ENCODE peak calls at places on chromosome 5, in five cellular contexts. One of them, this sample, is unnamed.

GRCh38 chr5:127450046-127450445 is 67.4 kb upstream of the PRRC1 start:
- DNase-seq in GM23338: no peak
- DNase-seq in A549: no peak
- DNase-seq in heart left ventricle: no peak
- DNase-seq in AG04450: no peak
- DNase-seq in this sample: no peak

GRCh38 chr5:107457138-107457537 is 213.6 kb downstream of the EFNA5 start:
- DNase-seq in GM23338: no peak
- DNase-seq in A549: no peak
- DNase-seq in AG04450: no peak
- DNase-seq in heart left ventricle: no peak
- DNase-seq in this sample: no peak

GRCh38 chr5:172163346-172163745 is 24.7 kb downstream of the STK10 start:
- DNase-seq in GM23338: no peak
- DNase-seq in A549: no peak
- DNase-seq in AG04450: no peak
- DNase-seq in heart left ventricle: no peak
- DNase-seq in this sample: no peak

GRCh38 chr5:148687427-148687826 is 33.1 kb upstream of the HTR4 start:
- DNase-seq in AG04450: no peak
- DNase-seq in GM23338: peak
- DNase-seq in A549: peak
- DNase-seq in heart left ventricle: no peak
- DNase-seq in this sample: peak

GRCh38 chr5:76547242-76547890 is 75.8 kb downstream of the F2RL2 start:
- DNase-seq in heart left ventricle: no peak
- DNase-seq in AG04450: no peak
- DNase-seq in A549: no peak
- DNase-seq in GM23338: no peak
- DNase-seq in this sample: peak

GRCh38 chr5:177592010-177592834 is at the start of gene TMED9:
- DNase-seq in AG04450: peak
- DNase-seq in GM23338: peak
- DNase-seq in A549: peak
- DNase-seq in heart left ventricle: peak
- DNase-seq in this sample: no peak

GRCh38 chr5:60101561-60101960 is 208.0 kb upstream of the PDE4D start:
- DNase-seq in A549: no peak
- DNase-seq in heart left ventricle: no peak
- DNase-seq in AG04450: no peak
- DNase-seq in GM23338: no peak
- DNase-seq in this sample: no peak

GRCh38 chr5:141547921-141548320 is 59.0 kb downstream of the PCDHGC5 start:
- DNase-seq in heart left ventricle: no peak
- DNase-seq in A549: no peak
- DNase-seq in GM23338: no peak
- DNase-seq in AG04450: no peak
- DNase-seq in this sample: no peak

GRCh38 chr5:172437445-172438303 is 16.7 kb downstream of the SH3PXD2B start:
- DNase-seq in A549: peak
- DNase-seq in GM23338: no peak
- DNase-seq in heart left ventricle: peak
- DNase-seq in AG04450: no peak
- DNase-seq in this sample: no peak

DNA sequence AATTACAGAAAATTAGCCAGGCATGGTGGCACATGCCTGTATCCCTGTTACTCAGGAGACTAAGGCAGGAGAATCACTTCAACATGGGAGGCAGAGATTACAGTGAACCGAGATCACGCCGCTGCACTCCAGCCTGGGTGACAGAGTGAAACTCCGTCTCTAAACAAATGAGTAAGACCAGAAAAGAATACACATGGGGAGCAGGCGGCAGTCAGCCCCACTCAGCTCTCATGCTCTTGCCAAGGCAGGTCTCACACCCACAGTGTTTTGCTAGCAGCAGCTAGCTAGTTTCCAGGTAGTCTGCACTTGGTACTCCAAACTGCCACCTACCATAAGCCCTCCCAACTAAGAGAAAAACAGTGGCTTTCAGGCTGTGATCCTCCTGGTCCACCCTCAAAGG is 722.3 kb upstream of the CTNND2 start:
- DNase-seq in heart left ventricle: no peak
- DNase-seq in AG04450: no peak
- DNase-seq in A549: no peak
- DNase-seq in GM23338: no peak
- DNase-seq in this sample: no peak
- H3K4me3 ChIP-seq in heart left ventricle: no peak
- H3K4me3 ChIP-seq in AG04450: no peak
- H3K4me3 ChIP-seq in A549: no peak
- H3K4me3 ChIP-seq in GM23338: peak
- H3K4me3 ChIP-seq in this sample: no peak

GRCh38 chr5:140346348-140347221 is at the start of gene HBEGF:
- DNase-seq in GM23338: peak
- DNase-seq in A549: peak
- DNase-seq in AG04450: no peak
- DNase-seq in heart left ventricle: peak
- DNase-seq in this sample: no peak
- TF ChIP-seq CTCF in GM23338: peak
- TF ChIP-seq CTCF in A549: no peak
- TF ChIP-seq CTCF in AG04450: peak
- TF ChIP-seq CTCF in heart left ventricle: peak
- TF ChIP-seq CTCF in this sample: peak

DNA sequence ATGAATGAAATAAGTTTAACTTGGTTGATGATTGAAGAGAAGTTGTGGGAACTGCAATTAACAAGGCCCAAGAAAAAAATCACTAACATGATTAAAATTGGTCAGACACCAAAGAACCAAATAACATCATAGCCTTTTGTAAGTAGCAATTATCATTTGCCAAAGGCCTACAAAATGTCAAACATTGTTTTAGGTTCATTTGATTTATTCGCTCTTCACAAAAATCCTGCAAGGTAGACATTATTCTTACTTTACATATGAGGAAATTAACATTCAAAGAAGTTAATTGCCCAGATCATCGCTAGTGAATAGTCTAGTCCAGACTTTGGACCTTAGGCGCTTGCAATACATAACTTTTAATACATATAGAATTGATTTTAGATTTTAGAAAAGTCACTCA is 2.6 kb downstream of the POLK start:
- DNase-seq in A549: no peak
- DNase-seq in heart left ventricle: no peak
- DNase-seq in GM23338: no peak
- DNase-seq in AG04450: no peak
- DNase-seq in this sample: no peak
- H3K4me3 ChIP-seq in A549: no peak
- H3K4me3 ChIP-seq in heart left ventricle: no peak
- H3K4me3 ChIP-seq in GM23338: no peak
- H3K4me3 ChIP-seq in AG04450: no peak
- H3K4me3 ChIP-seq in this sample: peak

GRCh38 chr5:153907170-153907775 is 131.4 kb downstream of the FAM114A2 start:
- DNase-seq in A549: no peak
- DNase-seq in GM23338: no peak
- DNase-seq in heart left ventricle: no peak
- DNase-seq in AG04450: no peak
- DNase-seq in this sample: no peak

GRCh38 chr5:153902026-153902425 is 136.7 kb downstream of the FAM114A2 start:
- DNase-seq in heart left ventricle: no peak
- DNase-seq in A549: no peak
- DNase-seq in AG04450: no peak
- DNase-seq in GM23338: no peak
- DNase-seq in this sample: no peak

GRCh38 chr5:153901449-153901848 is 137.3 kb downstream of the FAM114A2 start:
- DNase-seq in A549: no peak
- DNase-seq in AG04450: no peak
- DNase-seq in heart left ventricle: no peak
- DNase-seq in GM23338: no peak
- DNase-seq in this sample: no peak

GRCh38 chr5:153903321-153903720 is 135.4 kb downstream of the FAM114A2 start:
- DNase-seq in heart left ventricle: no peak
- DNase-seq in A549: no peak
- DNase-seq in GM23338: no peak
- DNase-seq in AG04450: no peak
- DNase-seq in this sample: no peak

DNA sequence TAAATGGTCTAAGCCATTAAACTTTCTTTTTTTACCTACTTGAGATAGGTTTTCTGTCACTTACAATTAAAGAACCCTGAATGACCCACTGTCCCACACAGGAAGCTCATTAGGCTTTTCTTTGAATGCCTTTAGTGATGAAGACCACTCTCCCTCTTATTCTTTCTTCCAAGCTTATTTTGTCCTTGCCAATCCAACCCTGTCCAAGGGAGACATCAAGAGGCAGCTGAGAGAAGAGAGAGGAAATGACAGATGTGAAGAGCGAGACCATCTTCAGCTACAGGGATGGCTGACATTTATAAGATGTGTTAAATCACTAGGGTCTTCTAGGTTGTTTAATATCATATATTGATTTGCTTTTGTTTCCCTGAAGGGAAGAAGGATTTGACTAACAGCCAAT is 133.5 kb downstream of the FAM114A2 start:
- DNase-seq in A549: no peak
- DNase-seq in heart left ventricle: no peak
- DNase-seq in AG04450: no peak
- DNase-seq in GM23338: no peak
- DNase-seq in this sample: no peak
- TF ChIP-seq CTCF in A549: no peak
- TF ChIP-seq CTCF in heart left ventricle: peak
- TF ChIP-seq CTCF in AG04450: no peak
- TF ChIP-seq CTCF in GM23338: peak
- TF ChIP-seq CTCF in this sample: no peak

GRCh38 chr5:159286420-159287035 is 23.4 kb downstream of the UBLCP1 start:
- DNase-seq in AG04450: no peak
- DNase-seq in A549: peak
- DNase-seq in GM23338: peak
- DNase-seq in heart left ventricle: no peak
- DNase-seq in this sample: no peak

GRCh38 chr5:159294921-159295320 is 31.8 kb downstream of the UBLCP1 start:
- DNase-seq in heart left ventricle: no peak
- DNase-seq in GM23338: no peak
- DNase-seq in AG04450: no peak
- DNase-seq in A549: no peak
- DNase-seq in this sample: no peak

DNA sequence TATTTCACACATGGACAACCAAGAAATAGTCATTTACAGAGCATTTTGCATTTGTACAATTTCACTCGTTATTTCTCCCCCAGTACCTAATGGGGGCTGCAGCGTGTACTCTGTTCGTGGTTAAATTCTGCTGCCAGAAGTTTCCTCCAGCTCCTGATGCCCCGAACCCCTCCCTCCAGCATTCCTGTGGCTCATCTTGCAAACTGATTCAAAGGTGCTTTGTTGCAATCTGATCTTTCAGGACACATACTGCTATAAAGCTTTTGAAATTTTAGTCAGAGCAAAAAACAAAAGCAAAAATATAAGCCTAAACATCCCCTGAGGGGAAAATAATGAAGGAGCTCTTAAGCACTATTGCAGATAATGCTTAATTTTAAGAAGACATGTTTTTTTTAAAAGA is 27.7 kb downstream of the UBLCP1 start:
- DNase-seq in GM23338: no peak
- DNase-seq in AG04450: no peak
- DNase-seq in heart left ventricle: no peak
- DNase-seq in A549: no peak
- DNase-seq in this sample: no peak
- H3K4me3 ChIP-seq in GM23338: no peak
- H3K4me3 ChIP-seq in AG04450: no peak
- H3K4me3 ChIP-seq in heart left ventricle: no peak
- H3K4me3 ChIP-seq in A549: no peak
- H3K4me3 ChIP-seq in this sample: no peak

GRCh38 chr5:1239514-1240251 is 14.5 kb downstream of the SLC6A18 start:
- DNase-seq in GM23338: no peak
- DNase-seq in AG04450: no peak
- DNase-seq in heart left ventricle: no peak
- DNase-seq in A549: no peak
- DNase-seq in this sample: no peak

GRCh38 chr5:1231354-1231905 is 6.2 kb downstream of the SLC6A18 start:
- DNase-seq in AG04450: no peak
- DNase-seq in heart left ventricle: no peak
- DNase-seq in GM23338: no peak
- DNase-seq in A549: no peak
- DNase-seq in this sample: no peak

GRCh38 chr5:1232780-1233179 is 7.6 kb downstream of the SLC6A18 start:
- DNase-seq in AG04450: no peak
- DNase-seq in heart left ventricle: no peak
- DNase-seq in A549: no peak
- DNase-seq in GM23338: no peak
- DNase-seq in this sample: no peak

GRCh38 chr5:1235838-1236237 is 10.7 kb downstream of the SLC6A18 start:
- DNase-seq in AG04450: no peak
- DNase-seq in A549: no peak
- DNase-seq in heart left ventricle: no peak
- DNase-seq in GM23338: no peak
- DNase-seq in this sample: no peak

GRCh38 chr5:1235379-1235778 is 10.2 kb downstream of the SLC6A18 start:
- DNase-seq in heart left ventricle: no peak
- DNase-seq in A549: peak
- DNase-seq in AG04450: no peak
- DNase-seq in GM23338: no peak
- DNase-seq in this sample: no peak
- TF ChIP-seq CTCF in heart left ventricle: no peak
- TF ChIP-seq CTCF in A549: no peak
- TF ChIP-seq CTCF in AG04450: no peak
- TF ChIP-seq CTCF in GM23338: peak
- TF ChIP-seq CTCF in this sample: no peak